ENCODE peak calls at places on chromosomes 12 and 14, in four cellular contexts. M, P, Y and L are unnamed samples.

GRCh38 chr12:89084751-89085150 is 267.6 kb downstream of the DUSP6 start:
- DNase-seq in M (no peak), P (peak), Y (no peak), L (no peak)

GRCh38 chr14:92867246-92867925 is 55.6 kb upstream of the CHGA start:
- DNase-seq in M (no peak), P (no peak), Y (no peak), L (no peak)

GRCh38 chr14:23457587-23458445 is 11.7 kb upstream of the NGDN start:
- DNase-seq in M (no peak), P (no peak), Y (no peak), L (no peak)

GRCh38 chr12:21983102-21983501 is 41.9 kb upstream of the ABCC9 start:
- DNase-seq in M (no peak), P (no peak), Y (no peak), L (no peak)

GRCh38 chr12:87413784-87414183 is 615.4 kb downstream of the C12orf50 start:
- DNase-seq in M (no peak), P (peak), Y (no peak), L (no peak)

GRCh38 chr12:52207895-52208294 is 16.1 kb upstream of the KRT80 start:
- DNase-seq in M (peak), P (peak), Y (no peak), L (no peak)

GRCh38 chr14:64654931-64655330 is 49.3 kb upstream of the PLEKHG3 start:
- DNase-seq in M (no peak), P (no peak), Y (no peak), L (no peak)

GRCh38 chr14:96253140-96253539 is 2.9 kb upstream of the BDKRB1 start:
- DNase-seq in M (no peak), P (peak), Y (no peak), L (no peak)

GRCh38 chr14:31947680-31948580 is 129.2 kb upstream of the ARHGAP5 start:
- DNase-seq in M (no peak), P (no peak), Y (no peak), L (no peak)

GRCh38 chr12:90841336-90841735 is 113.6 kb downstream of the CCER1 start:
- DNase-seq in M (no peak), P (no peak), Y (no peak), L (no peak)

GRCh38 chr14:43471595-43471994 is 1035.5 kb downstream of the FSCB start:
- DNase-seq in M (no peak), P (no peak), Y (no peak), L (no peak)

GRCh38 chr14:80669416-80669815 is 272.1 kb downstream of the CEP128 start:
- DNase-seq in M (no peak), P (no peak), Y (no peak), L (no peak)

GRCh38 chr14:75880512-75880911 is 101.3 kb downstream of the TGFB3 start:
- DNase-seq in M (no peak), P (no peak), Y (no peak), L (no peak)

GRCh38 chr14:75877292-75877691 is 104.5 kb downstream of the TGFB3 start:
- DNase-seq in M (no peak), P (peak), Y (no peak), L (no peak)

GRCh38 chr14:75877884-75878283 is 103.9 kb downstream of the TGFB3 start:
- DNase-seq in M (no peak), P (peak), Y (no peak), L (no peak)

GRCh38 chr14:75876526-75876925 is 105.3 kb downstream of the TGFB3 start:
- DNase-seq in M (no peak), P (peak), Y (no peak), L (no peak)

GRCh38 chr14:75879031-75879430 is 102.8 kb downstream of the TGFB3 start:
- DNase-seq in M (no peak), P (peak), Y (no peak), L (no peak)
- H3K27ac ChIP-seq in M (no peak), P (no peak), Y (no peak), L (no peak)

DNA sequence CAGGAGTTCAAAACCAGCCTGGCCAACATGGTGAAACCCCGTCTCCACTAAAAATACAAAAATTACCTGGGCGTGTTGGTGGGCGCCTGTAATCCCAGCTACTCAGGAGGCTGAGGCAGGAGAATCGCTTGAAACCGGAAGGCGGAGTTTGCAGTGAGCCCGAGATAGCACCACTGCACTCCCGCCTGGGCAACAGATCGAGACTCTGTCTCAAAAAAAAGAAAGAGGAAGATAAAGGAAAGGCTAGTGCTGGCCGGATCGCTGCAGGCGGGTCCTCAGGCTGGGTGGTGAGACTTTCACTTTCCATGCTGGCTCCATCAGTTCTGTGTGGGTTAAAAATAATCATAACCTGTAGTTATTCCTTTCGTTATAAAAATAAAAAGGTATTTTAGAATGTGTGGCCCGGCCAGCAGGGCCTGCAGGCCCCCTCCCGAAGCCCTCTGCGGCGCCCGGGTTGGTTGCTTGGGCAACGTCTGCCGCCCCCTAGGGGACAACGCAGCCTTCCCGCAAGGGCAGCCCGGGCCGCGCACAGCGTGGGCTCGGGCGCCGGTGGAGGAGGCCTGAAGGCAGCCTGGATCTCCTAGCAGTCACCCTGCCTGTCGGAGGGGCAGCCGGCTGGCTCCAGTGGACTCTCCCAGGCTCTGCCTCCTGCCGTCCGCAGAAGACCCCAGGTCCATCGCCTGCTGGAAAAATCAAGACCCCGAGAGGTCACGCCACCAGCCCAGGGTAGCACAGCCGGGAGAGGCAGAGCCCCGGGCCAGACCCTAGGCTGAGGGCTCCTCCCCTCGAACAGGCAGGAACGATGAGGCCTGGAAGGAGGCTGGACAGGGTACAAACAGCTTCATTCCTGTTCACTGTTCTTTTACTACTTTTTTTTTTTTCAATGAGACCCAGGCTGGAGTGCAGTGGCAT is 5.0 kb upstream of the SLC25A47 start:
- DNase-seq in M (peak), P (peak), Y (peak), L (peak)
- TF ChIP-seq CTCF in M (peak), P (peak), Y (peak), L (peak)

GRCh38 chr12:27332407-27333310 is at the start of gene BMAL2:
- DNase-seq in M (peak), P (peak), Y (peak), L (no peak)
- H3K27ac ChIP-seq in M (peak), P (no peak), Y (no peak), L (peak)

GRCh38 chr12:93990832-93991748 is 157.3 kb upstream of the PLXNC1 start:
- DNase-seq in M (no peak), P (peak), Y (no peak), L (peak)
- TF ChIP-seq CTCF in M (no peak), P (peak), Y (no peak), L (peak)

DNA sequence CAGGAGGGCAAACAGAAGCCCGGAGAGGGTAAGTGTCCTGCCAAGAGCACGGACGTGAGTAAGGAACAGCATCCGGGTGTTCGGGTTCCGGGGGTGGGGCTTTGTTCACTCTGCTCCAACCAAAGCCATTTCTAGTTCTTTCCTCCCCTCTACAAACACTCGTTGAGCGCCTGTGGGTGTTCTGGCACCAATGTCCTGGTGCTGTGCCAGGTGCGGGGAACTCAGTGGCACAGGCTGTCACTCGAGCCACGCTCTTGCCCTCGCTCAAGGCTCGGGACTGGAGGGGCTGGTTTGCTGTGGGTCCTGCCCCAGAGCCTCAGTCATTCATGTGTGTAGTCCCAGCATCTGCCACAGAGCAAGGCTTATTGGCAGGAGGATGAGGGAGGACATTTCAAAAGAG is 157.5 kb downstream of the CALM1 start:
- DNase-seq in M (peak), P (no peak), Y (no peak), L (no peak)
- H3K27ac ChIP-seq in M (no peak), P (no peak), Y (no peak), L (peak)

GRCh38 chr12:1666215-1666614 is 24.7 kb upstream of the ADIPOR2 start:
- DNase-seq in M (no peak), P (no peak), Y (no peak), L (no peak)
- TF ChIP-seq CTCF in M (no peak), P (no peak), Y (no peak), L (no peak)